ENCODE peak calls at places on chromosomes 12 and 14, in seven cellular contexts. E is brain microvascular endothelial cell, L is A673, T is HFFc6, A is fibroblast of pulmonary artery, H is spleen, V is B cell. D is an unnamed sample.
A peak's percentile ranks its signal among the peaks of the same experiment; 100 is the strongest.

GRCh38 chr12:65720136-65720535 is 104.1 kb upstream of the HMGA2 start:
- DNase-seq in E (peak; percentile 66), L (no peak), T (peak; percentile 16), A (peak; percentile 60), H (no peak), V (no peak), D (peak; percentile 57)

GRCh38 chr14:23067847-23068791 is 10.8 kb upstream of the CDH24 start:
- DNase-seq in E (no peak), L (peak; percentile 28), T (no peak), A (no peak), H (no peak), V (peak; percentile 30), D (no peak)

GRCh38 chr12:8887285-8887715 is 27.0 kb upstream of the PHC1 start:
- DNase-seq in E (no peak), L (no peak), T (no peak), A (peak; percentile 39), H (no peak), V (no peak), D (no peak)

GRCh38 chr14:23094666-23095195 is at the start of gene ACIN1:
- DNase-seq in E (peak; percentile 78), L (peak; percentile 93), T (peak; percentile 64), A (peak; percentile 88), H (peak; percentile 99), V (peak; percentile 76), D (peak; percentile 68)

GRCh38 chr14:61625171-61625570 is 70.1 kb upstream of the HIF1A start:
- DNase-seq in E (peak; percentile 35), L (no peak), T (no peak), A (no peak), H (no peak), V (no peak), D (no peak)

GRCh38 chr14:61603736-61604135 is 91.6 kb upstream of the HIF1A start:
- DNase-seq in E (no peak), L (no peak), T (no peak), A (no peak), H (no peak), V (no peak), D (no peak)

GRCh38 chr14:94558842-94559241 is 2.4 kb upstream of the SERPINA4 start:
- DNase-seq in E (no peak), L (no peak), T (no peak), A (no peak), H (no peak), V (no peak), D (no peak)

GRCh38 chr12:71456316-71456715 is 16.7 kb downstream of the LGR5 start:
- DNase-seq in E (no peak), L (peak; percentile 21), T (no peak), A (no peak), H (no peak), V (no peak), D (no peak)

GRCh38 chr12:46558696-46559095 is 186.1 kb upstream of the SLC38A2 start:
- DNase-seq in E (no peak), L (no peak), T (no peak), A (no peak), H (no peak), V (no peak), D (no peak)

GRCh38 chr14:69615471-69616407 is 4.3 kb downstream of the SUSD6 start:
- DNase-seq in E (peak; percentile 78), L (peak; percentile 75), T (peak; percentile 61), A (peak; percentile 85), H (peak; percentile 81), V (peak; percentile 40), D (peak; percentile 71)

GRCh38 chr12:26195250-26195640 is at the start of gene SSPN:
- DNase-seq in E (peak; percentile 20), L (peak; percentile 79), T (peak; percentile 22), A (peak; percentile 56), H (peak; percentile 83), V (peak; percentile 55), D (no peak)

GRCh38 chr14:30225171-30225570 is 297.5 kb upstream of the PRKD1 start:
- DNase-seq in E (peak; percentile 8), L (no peak), T (no peak), A (peak; percentile 27), H (no peak), V (no peak), D (no peak)

DNA sequence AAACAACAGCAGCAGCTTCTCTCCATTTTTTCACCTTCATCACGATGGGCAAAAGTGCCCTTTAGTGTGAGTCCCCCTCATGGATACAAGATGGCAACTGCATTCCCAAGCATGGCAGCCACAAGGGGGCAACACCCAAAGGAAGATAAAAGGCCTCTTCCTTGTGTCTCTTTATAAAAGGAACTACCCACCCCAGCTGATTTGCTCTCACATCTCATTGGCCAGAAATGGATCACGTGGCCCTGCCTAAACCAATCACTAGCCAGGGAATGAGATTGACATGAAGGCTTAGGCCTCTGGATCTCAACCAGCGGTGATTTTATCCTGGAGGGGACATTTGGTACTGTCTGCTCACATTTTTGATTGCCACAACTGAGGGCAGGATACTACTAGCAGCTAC is 21.9 kb upstream of the IFT81 start:
- DNase-seq in E (peak; percentile 77), L (peak; percentile 97), T (peak; percentile 74), A (peak; percentile 65), H (no peak), V (no peak), D (no peak)
- TF ChIP-seq CTCF in E (peak; percentile 70), L (peak; percentile 84), T (peak; percentile 80), A (peak; percentile 44), H (no peak), V (no peak), D (peak; percentile 67)

GRCh38 chr12:97716356-97716755 is 253.8 kb downstream of the RMST start:
- DNase-seq in E (no peak), L (peak; percentile 22), T (no peak), A (peak; percentile 20), H (no peak), V (no peak), D (no peak)
- TF ChIP-seq CTCF in E (peak; percentile 34), L (peak; percentile 43), T (no peak), A (peak; percentile 23), H (no peak), V (no peak), D (no peak)

GRCh38 chr12:2892246-2892645 is 1.6 kb downstream of the TULP3 start:
- DNase-seq in E (no peak), L (no peak), T (no peak), A (no peak), H (no peak), V (no peak), D (no peak)

GRCh38 chr12:2893007-2893406 is 2.3 kb downstream of the TULP3 start:
- DNase-seq in E (peak; percentile 59), L (peak; percentile 30), T (peak; percentile 87), A (peak; percentile 77), H (no peak), V (no peak), D (peak; percentile 75)

GRCh38 chr12:2891240-2892053 is 756 bp downstream of the TULP3 start:
- DNase-seq in E (peak; percentile 58), L (peak; percentile 78), T (peak; percentile 48), A (peak; percentile 67), H (no peak), V (peak; percentile 44), D (no peak)

GRCh38 chr12:2890001-2890387 is 697 bp upstream of the TULP3 start:
- DNase-seq in E (no peak), L (no peak), T (no peak), A (no peak), H (no peak), V (no peak), D (no peak)

DNA sequence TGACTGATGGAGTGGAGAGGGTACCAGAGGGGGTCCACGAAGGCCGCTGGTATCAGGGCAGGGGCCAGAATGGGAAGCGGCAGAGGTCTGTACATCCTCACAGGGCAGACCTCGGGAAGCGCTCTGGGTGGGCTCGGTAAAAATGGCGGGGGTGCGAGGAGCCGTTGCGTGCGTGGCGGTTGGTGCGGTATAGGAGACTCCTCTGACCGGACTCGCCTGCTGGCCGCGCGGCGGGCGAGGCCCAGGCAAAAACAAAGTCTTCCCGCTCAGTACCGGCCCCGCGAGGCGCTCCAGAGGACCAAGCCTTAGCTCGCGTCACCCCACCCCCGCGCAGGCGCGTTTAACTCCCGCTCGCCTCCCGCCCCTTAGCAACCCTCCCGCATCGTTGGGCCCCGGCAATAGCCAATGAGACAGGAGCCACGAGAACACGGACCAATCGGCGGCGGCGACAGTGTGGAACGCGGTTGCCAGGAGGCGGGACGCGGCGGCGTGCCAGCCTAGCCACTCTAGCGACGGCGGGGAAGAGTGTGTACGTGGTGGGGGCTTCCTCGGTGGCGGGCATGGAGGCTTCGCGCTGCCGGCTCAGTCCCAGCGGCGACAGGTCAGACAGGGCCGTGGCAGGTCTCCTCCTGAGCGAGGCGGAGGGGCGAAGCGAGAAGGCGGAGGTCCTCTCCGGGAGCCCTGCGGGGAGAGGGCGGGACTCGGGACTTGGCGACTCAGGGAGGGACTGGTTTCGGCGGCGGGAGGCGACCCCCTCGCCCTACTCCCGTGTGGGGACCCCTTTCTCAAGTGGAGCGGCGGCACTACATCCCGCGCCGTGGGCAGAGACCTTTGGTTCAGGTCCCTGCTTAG is at the start of gene TULP3:
- DNase-seq in E (peak; percentile 98), L (peak; percentile 99), T (peak; percentile 98), A (peak; percentile 97), H (peak; percentile 99), V (peak; percentile 96), D (peak; percentile 82)
- TF ChIP-seq CTCF in E (no peak), L (peak; percentile 5), T (no peak), A (peak; percentile 4), H (no peak), V (no peak), D (no peak)

GRCh38 chr12:107590369-107591094 is 95.1 kb upstream of the PWP1 start:
- DNase-seq in E (no peak), L (no peak), T (no peak), A (no peak), H (no peak), V (no peak), D (no peak)
- TF ChIP-seq CTCF in E (no peak), L (no peak), T (no peak), A (no peak), H (no peak), V (no peak), D (no peak)

DNA sequence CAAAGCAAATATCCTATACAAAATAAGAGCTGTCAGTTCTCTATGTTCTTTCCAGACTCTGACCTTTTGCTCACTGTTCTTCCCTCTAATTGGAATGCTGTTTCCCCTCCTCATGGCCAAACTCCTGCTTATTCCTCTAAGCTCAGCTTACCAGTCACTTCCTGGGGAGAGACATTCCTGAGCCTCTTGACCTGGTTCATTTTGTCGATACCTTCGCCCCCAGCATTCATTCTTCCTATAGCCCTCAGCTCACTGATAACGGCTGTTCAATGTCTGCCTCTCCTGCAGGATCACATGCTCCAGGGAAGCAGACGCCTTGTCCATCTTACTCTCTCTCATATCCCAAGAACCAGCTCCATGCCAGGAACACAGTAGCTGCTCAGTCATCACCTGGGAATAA is 431.0 kb downstream of the MED13L start:
- DNase-seq in E (no peak), L (no peak), T (no peak), A (no peak), H (no peak), V (no peak), D (no peak)
- TF ChIP-seq CTCF in E (no peak), L (no peak), T (no peak), A (no peak), H (no peak), V (no peak), D (no peak)

GRCh38 chr14:100902295-100902694 is 1.2 kb downstream of the RTL1 start:
- DNase-seq in E (no peak), L (no peak), T (no peak), A (no peak), H (peak; percentile 13), V (peak; percentile 7), D (no peak)
- TF ChIP-seq CTCF in E (peak; percentile 50), L (no peak), T (peak; percentile 49), A (no peak), H (no peak), V (no peak), D (peak; percentile 10)

GRCh38 chr12:80472912-80473500 is 29.0 kb downstream of the PTPRQ start:
- DNase-seq in E (peak; percentile 76), L (peak; percentile 84), T (peak; percentile 74), A (peak; percentile 83), H (no peak), V (no peak), D (peak; percentile 50)
- TF ChIP-seq CTCF in E (peak; percentile 66), L (peak; percentile 75), T (peak; percentile 71), A (peak; percentile 61), H (no peak), V (no peak), D (peak; percentile 52)